ENCODE peak calls at places on chromosomes 11 and 22, in four cellular contexts. M is H1, O is SK-N-SH, Q is HCT116. C is an unnamed sample.

GRCh38 chr22:23411739-23412138 is 168.4 kb downstream of the IGLL1 start:
- DNase-seq in M (no peak), O (no peak), Q (no peak), C (no peak)

GRCh38 chr11:99519095-99519494 is 498.3 kb downstream of the CNTN5 start:
- DNase-seq in M (no peak), O (no peak), Q (no peak), C (no peak)

GRCh38 chr11:20672575-20672974 is 3.2 kb downstream of the NELL1 start:
- DNase-seq in M (no peak), O (peak; percentile 50), Q (peak; percentile 6), C (no peak)

GRCh38 chr22:21989049-21989448 is 6.5 kb upstream of the TOP3B start:
- DNase-seq in M (no peak), O (peak; percentile 33), Q (no peak), C (no peak)

GRCh38 chr11:16558499-16558898 is 179.9 kb upstream of the C11orf58 start:
- DNase-seq in M (no peak), O (no peak), Q (no peak), C (no peak)

GRCh38 chr11:44072757-44073658 is 6.9 kb downstream of the ACCS start:
- DNase-seq in M (no peak), O (no peak), Q (no peak), C (no peak)

GRCh38 chr11:65504671-65505433 is 6.0 kb downstream of the MALAT1 start:
- DNase-seq in M (no peak), O (no peak), Q (no peak), C (peak; percentile 66)

GRCh38 chr11:73416711-73417265 is 40.6 kb downstream of the RELT start:
- DNase-seq in M (no peak), O (no peak), Q (no peak), C (no peak)

GRCh38 chr11:110621826-110622225 is 90.4 kb downstream of the ARHGAP20 start:
- DNase-seq in M (no peak), O (no peak), Q (no peak), C (no peak)

GRCh38 chr11:65498042-65498726 is 661 bp upstream of the MALAT1 start:
- DNase-seq in M (no peak), O (no peak), Q (no peak), C (no peak)

GRCh38 chr11:116641561-116642045 is 131.2 kb downstream of the BUD13 start:
- DNase-seq in M (peak; percentile 39), O (peak; percentile 86), Q (peak; percentile 32), C (peak; percentile 79)

GRCh38 chr11:57903441-57904123 is 120.1 kb upstream of the OR9Q1 start:
- DNase-seq in M (no peak), O (no peak), Q (peak; percentile 74), C (peak; percentile 31)

GRCh38 chr11:69704508-69705245 is 855 bp upstream of the FGF19 start:
- DNase-seq in M (no peak), O (peak; percentile 91), Q (no peak), C (no peak)

GRCh38 chr22:48798281-48799226 is 1029.1 kb downstream of the BRD1 start:
- DNase-seq in M (no peak), O (no peak), Q (no peak), C (no peak)

GRCh38 chr22:35961480-35961902 is 67.1 kb downstream of the RBFOX2 start:
- DNase-seq in M (peak; percentile 47), O (peak; percentile 58), Q (no peak), C (no peak)

GRCh38 chr11:66048525-66049313 is at the start of gene GAL3ST3:
- DNase-seq in M (no peak), O (peak; percentile 90), Q (no peak), C (no peak)

GRCh38 chr11:34145847-34146381 is 40.5 kb downstream of the NAT10 start:
- DNase-seq in M (no peak), O (no peak), Q (no peak), C (no peak)

GRCh38 chr11:133705873-133706272 is 139.4 kb downstream of the SPATA19 start:
- DNase-seq in M (no peak), O (no peak), Q (no peak), C (no peak)
- TF ChIP-seq JUND in M (no peak), O (no peak), Q (no peak), C (no peak)

GRCh38 chr11:77778118-77778517 is 42.4 kb downstream of the RSF1 start:
- DNase-seq in M (no peak), O (no peak), Q (no peak), C (no peak)
- TF ChIP-seq JUND in M (no peak), O (no peak), Q (no peak), C (no peak)

DNA sequence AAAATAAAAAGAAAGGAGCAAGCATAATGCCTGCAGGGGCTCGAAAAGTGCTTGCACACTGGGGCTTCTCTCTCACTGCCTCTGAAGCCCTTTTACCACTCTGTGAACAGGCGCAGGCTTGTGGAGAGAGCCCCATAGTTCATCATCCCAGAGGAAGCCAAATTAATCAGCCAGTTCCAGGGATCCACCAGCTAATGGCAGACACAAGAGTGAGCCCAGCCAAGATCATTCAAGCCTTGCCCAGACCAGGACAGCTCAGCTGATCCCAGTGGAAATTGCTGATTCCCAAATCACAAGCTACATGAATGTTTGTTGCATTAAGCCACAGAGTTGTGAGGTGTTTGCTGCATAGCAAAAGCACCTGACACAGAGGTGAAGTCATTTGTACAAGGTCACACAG is 135.3 kb downstream of the CHST1 start:
- DNase-seq in M (no peak), O (no peak), Q (no peak), C (no peak)
- TF ChIP-seq JUND in M (no peak), O (no peak), Q (no peak), C (no peak)

GRCh38 chr11:71101046-71101445 is 151.3 kb downstream of the SHANK2 start:
- DNase-seq in M (no peak), O (no peak), Q (no peak), C (no peak)

GRCh38 chr11:71098776-71099175 is 153.6 kb downstream of the SHANK2 start:
- DNase-seq in M (no peak), O (no peak), Q (no peak), C (no peak)

GRCh38 chr11:71102251-71102995 is 150.0 kb downstream of the SHANK2 start:
- DNase-seq in M (no peak), O (no peak), Q (no peak), C (no peak)

GRCh38 chr11:71103266-71103665 is 149.1 kb downstream of the SHANK2 start:
- DNase-seq in M (no peak), O (no peak), Q (no peak), C (peak; percentile 87)

DNA sequence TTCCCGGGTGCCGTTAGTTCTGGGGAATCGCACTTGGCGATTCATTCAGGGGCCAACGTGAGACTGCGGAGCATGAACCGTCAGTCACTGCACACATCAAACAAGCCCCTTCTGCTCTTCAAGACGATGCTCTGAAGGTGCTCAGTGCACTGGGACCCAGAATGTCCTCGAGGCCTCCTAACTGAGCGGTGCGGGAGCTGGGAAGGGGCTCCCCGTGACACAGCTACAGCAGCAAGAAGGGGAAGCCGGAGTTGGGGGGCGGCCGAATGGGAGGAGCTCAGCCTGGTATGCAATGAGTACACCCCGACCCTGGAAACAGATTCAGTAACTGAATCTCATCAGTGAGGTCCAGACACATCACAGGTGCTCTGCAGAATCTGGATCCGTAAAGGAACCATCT is 150.8 kb downstream of the SHANK2 start:
- DNase-seq in M (no peak), O (no peak), Q (no peak), C (no peak)
- TF ChIP-seq JUND in M (no peak), O (no peak), Q (no peak), C (no peak)

C was measured in T47D.